ENCODE peak calls at places on chromosomes 12 and 14, in five cellular contexts. P is sigmoid colon, H is prostate gland, G is stomach, C is HepG2. U is an unnamed sample.

GRCh38 chr12:132955094-132955932 is 793 bp downstream of the ZNF605 start:
- DNase-seq in P (peak), H (no peak), G (peak), C (peak), U (no peak)

GRCh38 chr12:16229676-16230075 is 47.8 kb downstream of the SLC15A5 start:
- DNase-seq in P (no peak), H (no peak), G (no peak), C (no peak), U (no peak)

GRCh38 chr14:101634453-101635237 is 73.3 kb downstream of the DIO3 start:
- DNase-seq in P (no peak), H (no peak), G (no peak), C (no peak), U (no peak)

GRCh38 chr14:35044939-35045797 is 904 bp upstream of the FAM177A1 start:
- DNase-seq in P (no peak), H (no peak), G (no peak), C (no peak), U (no peak)

GRCh38 chr12:132582058-132582420 is 28.3 kb downstream of the LRCOL1 start:
- DNase-seq in P (no peak), H (no peak), G (no peak), C (no peak), U (no peak)

GRCh38 chr14:103520657-103521437 is 1.8 kb downstream of the CKB start:
- DNase-seq in P (peak), H (peak), G (peak), C (no peak), U (peak)

GRCh38 chr12:123983822-123984485 is 10.9 kb downstream of the ZNF664 start:
- DNase-seq in P (no peak), H (peak), G (peak), C (peak), U (no peak)

GRCh38 chr12:10098762-10099161 is at the start of gene CLEC1A:
- DNase-seq in P (no peak), H (no peak), G (no peak), C (no peak), U (no peak)

GRCh38 chr12:124120718-124121117 is 147.7 kb downstream of the ZNF664 start:
- DNase-seq in P (no peak), H (no peak), G (no peak), C (no peak), U (peak)

GRCh38 chr14:62592877-62593276 is 452.4 kb downstream of the KCNH5 start:
- DNase-seq in P (no peak), H (no peak), G (no peak), C (no peak), U (no peak)

GRCh38 chr14:105939810-105940508 is 413.6 kb downstream of the TMEM121 start:
- DNase-seq in P (peak), H (no peak), G (peak), C (no peak), U (peak)

GRCh38 chr12:56676851-56677601 is 11.1 kb downstream of the PTGES3 start:
- DNase-seq in P (no peak), H (no peak), G (no peak), C (no peak), U (peak)
- TF ChIP-seq POLR2AphosphoS5 in P (no peak), H (no peak), G (no peak), C (peak), U (no peak)

DNA sequence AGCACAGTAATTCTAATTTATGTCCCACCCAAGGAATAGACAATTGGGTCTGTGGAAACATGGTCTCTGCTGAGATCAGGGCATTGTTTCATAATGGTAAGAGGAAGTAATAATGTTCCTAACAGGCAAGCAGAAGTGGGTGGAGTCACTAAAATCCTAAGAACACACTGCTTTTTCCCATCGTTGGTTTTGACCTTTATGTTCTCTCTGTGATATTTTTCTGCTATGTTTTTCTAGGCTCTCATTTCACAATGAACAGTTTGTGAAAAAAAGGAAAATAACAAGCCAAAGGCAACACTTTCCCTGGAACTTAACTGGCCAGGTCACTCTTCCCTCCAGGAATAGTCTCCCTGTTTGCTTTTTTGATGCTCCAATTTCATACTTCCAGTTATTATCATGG is 80.6 kb upstream of the OVCH1 start:
- DNase-seq in P (no peak), H (no peak), G (no peak), C (no peak), U (no peak)
- TF ChIP-seq POLR2AphosphoS5 in P (no peak), H (peak), G (no peak), C (no peak), U (no peak)

DNA sequence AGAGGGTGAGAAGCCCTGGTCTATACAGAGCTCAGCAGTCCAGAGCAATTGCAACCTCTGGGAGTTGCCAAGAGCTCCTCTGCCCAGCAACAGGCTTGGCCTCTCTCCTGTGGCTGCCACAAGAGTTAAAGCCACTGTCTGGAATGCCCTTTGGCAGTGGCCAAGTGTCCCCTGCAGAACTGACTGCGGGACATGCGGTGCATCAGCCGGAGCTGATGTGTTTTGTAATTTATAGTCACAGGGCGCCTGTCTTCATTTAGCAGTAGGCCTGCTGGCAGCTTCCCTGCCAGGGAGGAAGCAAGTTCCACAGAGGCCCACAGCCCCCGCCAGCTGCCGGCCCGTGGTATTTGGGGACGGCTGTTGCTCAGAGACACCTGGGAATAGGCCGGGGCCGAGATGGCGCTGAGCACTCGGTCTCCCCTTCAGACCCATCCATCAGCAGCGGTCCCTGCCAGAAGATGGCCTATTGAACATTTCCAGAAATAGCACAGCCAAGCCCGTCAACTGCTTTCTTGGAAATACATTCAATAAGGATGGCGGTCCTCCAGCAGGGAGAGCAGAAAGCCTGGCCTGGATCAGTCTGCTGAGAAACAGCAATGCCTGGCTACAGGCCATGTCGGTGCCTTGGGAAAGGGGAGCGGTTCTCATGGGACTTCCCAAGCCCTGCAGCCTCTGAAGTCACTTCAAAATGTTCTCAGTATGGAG is 217.4 kb downstream of the CRADD start:
- DNase-seq in P (peak), H (peak), G (no peak), C (no peak), U (peak)
- TF ChIP-seq POLR2AphosphoS5 in P (peak), H (peak), G (peak), C (no peak), U (peak)

DNA sequence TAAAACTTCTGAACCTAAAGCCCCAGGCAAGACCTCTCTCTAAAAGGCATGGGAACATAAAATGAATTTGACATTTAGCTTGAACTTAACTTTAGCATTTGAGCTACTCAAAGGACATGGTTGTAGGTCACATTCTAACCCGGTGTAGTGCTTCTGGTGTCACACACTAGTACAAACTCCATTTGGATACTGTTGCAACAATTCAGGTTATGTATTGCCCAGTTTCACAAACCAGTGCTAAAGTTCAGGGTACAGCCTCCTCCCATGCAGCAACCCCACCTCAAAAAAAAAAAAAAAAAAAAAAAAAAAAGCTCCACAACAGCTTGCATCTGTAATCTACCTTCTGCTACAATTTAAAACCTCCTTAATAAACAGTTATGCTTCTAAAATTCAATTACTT is 7.8 kb downstream of the PPTC7 start:
- DNase-seq in P (no peak), H (no peak), G (no peak), C (peak), U (no peak)
- TF ChIP-seq POLR2AphosphoS5 in P (no peak), H (no peak), G (no peak), C (no peak), U (no peak)

GRCh38 chr12:48021485-48022179 is 17.4 kb upstream of the COL2A1 start:
- DNase-seq in P (no peak), H (no peak), G (peak), C (no peak), U (no peak)
- TF ChIP-seq POLR2AphosphoS5 in P (no peak), H (no peak), G (no peak), C (no peak), U (no peak)

GRCh38 chr14:90698379-90698869 is 117.8 kb downstream of the TTC7B start:
- DNase-seq in P (peak), H (no peak), G (no peak), C (no peak), U (peak)
- TF ChIP-seq POLR2AphosphoS5 in P (peak), H (no peak), G (peak), C (no peak), U (no peak)

DNA sequence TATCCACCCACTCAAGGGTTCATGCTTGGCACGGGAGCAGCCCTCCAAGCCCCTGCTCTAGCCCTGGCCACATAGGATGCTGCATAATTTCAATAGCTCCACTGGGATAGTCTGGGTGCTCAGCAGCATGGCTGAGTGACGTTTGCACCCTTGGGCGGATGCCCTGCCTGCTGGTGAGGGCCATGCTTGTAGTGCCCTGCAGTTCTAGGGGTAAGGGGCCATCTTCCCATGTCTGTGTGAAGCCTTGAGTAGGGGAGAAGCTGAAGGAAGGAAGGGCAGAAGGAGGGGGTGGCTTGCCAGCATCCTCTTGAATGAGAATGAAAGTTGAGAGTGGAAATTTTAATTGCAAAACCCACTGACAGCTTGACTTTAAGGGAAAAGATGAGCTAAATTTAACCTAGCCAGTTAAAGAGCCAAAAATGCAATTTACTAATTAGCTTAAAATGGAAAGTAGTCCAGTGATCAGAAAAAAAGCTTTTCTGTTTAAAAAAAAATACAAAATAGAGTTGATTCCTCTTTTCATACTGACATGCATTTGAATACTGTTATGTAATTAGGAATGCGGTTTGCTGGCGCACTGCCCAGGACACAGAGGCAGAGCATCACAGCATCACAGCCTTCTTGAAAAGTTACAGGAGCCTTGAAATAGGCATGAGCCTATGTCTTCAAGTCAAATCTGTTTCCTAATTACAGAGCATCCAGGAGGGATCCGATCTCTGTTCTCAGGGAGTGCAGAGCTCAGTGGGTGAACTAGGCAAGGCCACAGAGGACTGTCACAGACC is 18.5 kb upstream of the EML1 start:
- DNase-seq in P (peak), H (no peak), G (peak), C (no peak), U (no peak)
- TF ChIP-seq POLR2AphosphoS5 in P (peak), H (no peak), G (peak), C (no peak), U (no peak)

DNA sequence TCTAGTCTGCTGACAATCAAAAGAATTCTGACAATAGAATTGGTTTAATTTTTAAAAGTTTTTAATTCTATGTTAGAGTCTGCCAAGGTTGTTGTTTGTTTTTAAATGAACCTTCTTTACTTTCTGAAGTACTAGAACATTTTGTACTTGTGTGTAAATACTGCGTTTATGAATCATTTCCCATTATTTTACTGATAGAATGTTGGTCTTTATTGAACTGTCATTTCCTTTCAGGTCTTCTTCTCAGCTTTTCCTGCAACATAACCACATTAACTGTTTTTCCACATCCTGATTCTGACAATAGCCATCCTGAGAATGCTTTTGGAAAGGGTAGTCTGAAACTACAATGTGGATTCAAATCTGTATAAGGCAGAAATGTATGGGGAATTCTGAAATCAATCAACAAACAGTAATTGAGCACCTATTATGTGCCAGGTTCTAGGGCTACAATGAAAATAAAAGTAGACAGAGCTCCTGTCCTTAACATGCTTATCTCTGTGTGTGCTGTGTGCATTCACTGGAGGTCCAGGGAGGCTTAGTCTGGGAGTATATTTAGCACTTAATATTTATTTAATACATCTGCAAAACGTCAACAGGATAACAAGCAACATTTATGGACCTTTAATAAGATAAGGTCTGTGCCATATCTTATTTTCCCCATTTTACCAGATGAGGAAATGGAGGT is 73.1 kb upstream of the SLC38A2 start:
- DNase-seq in P (no peak), H (no peak), G (no peak), C (no peak), U (no peak)
- TF ChIP-seq POLR2AphosphoS5 in P (no peak), H (no peak), G (no peak), C (no peak), U (no peak)

GRCh38 chr12:109999649-109999971 is 380 bp downstream of the ANKRD13A start:
- DNase-seq in P (no peak), H (no peak), G (no peak), C (no peak), U (peak)

GRCh38 chr12:109998241-109998903 is 858 bp upstream of the ANKRD13A start:
- DNase-seq in P (no peak), H (no peak), G (no peak), C (no peak), U (no peak)

GRCh38 chr12:109999983-110000505 is 814 bp downstream of the ANKRD13A start:
- DNase-seq in P (no peak), H (peak), G (peak), C (no peak), U (no peak)

GRCh38 chr12:109997393-109997792 is 1.2 kb upstream of the GIT2 start:
- DNase-seq in P (no peak), H (no peak), G (no peak), C (no peak), U (no peak)

DNA sequence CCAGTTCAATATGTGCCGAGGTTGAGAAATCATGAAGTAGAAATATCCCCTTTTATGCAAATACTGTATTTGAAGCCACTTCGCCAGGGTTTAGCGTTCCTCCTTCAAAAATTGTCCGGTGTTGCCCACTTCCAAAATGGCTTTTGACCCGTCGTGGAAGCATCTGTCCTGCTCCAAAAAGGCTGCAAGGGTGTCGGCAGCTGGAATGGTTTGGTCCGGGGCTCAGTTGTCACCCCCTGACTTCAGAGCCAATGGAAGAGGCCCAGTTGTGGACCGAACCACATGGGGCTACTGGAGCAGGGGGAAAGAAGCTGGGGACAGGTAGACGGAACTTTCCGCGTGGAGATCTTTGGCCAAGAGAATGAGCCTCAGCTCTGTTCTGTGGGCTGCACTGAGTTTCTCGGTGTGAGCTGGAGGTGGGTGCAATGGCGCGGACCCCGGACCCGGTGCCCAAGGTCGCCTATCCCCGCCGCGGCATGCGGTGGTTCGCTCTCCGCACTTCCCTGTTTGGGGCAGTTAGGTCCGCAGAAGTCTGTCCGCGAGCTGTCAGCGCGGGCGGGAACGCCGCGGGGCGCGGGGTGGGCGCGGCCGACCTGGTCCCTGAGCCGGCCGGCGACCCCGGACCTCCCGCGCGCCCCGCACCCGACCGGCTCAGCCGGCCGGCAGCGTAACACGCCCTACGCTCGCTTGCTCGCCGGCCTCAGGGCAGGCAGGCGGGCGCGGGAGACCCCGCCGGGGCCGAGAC is at the start of gene ANKRD13A:
- DNase-seq in P (peak), H (peak), G (peak), C (peak), U (peak)
- TF ChIP-seq POLR2AphosphoS5 in P (peak), H (peak), G (peak), C (peak), U (no peak)